ENCODE peak calls at places on chromosomes 13 and 19, in ten cellular contexts. F is stimulated activated CD4-positive, alpha-beta T cell treated with anti-CD3 and anti-CD28 coated beads, Interleukin-1b, Interleukin-23, amount 100 ng/mL, for 24 hours; I is EH; W is IMR-90; T is cardiac fibroblast; G is prostate gland; J is GM19239; L is foreskin fibroblast; H is activated T-helper 1 cell treated with anti-CD3 and anti-CD28 coated beads, Interleukin-12 subunit alpha, Interleukin-12 subunit beta, Interleukin-2, Interleukin-4 antibody, amounts not matched to agents 30 ng/mL and 10 ng/mL and 1 ng/mL, durations not matched to agents 14 hours and 24 hours and 36 hours; Y is activated naive CD8-positive, alpha-beta T cell treated with anti-CD3 and anti-CD28 coated beads, Interleukin-2, amount 50 U/mL, for 24 hours. Q is an unnamed sample.

GRCh38 chr19:40687525-40688016 is 2.9 kb downstream of the NUMBL start:
- DNase-seq in F (no peak), I (peak; percentile 85), W (peak; percentile 86), T (peak; percentile 83), G (no peak), J (no peak), L (peak; percentile 84), H (no peak), Y (peak; percentile 16), Q (peak; percentile 94)

GRCh38 chr19:53772943-53773342 is 51.2 kb downstream of the NLRP12 start:
- DNase-seq in F (peak; percentile 28), I (peak; percentile 56), W (peak; percentile 47), T (peak; percentile 78), G (peak; percentile 65), J (no peak), L (peak; percentile 35), H (peak; percentile 15), Y (peak; percentile 54), Q (peak; percentile 61)

GRCh38 chr19:5115771-5116202 is 146.9 kb downstream of the KDM4B start:
- DNase-seq in F (no peak), I (no peak), W (peak; percentile 17), T (peak; percentile 36), G (no peak), J (no peak), L (no peak), H (no peak), Y (no peak), Q (peak; percentile 76)

GRCh38 chr13:26015276-26015934 is 36.4 kb downstream of the SHISA2 start:
- DNase-seq in F (no peak), I (no peak), W (no peak), T (no peak), G (no peak), J (no peak), L (no peak), H (no peak), Y (no peak), Q (no peak)

GRCh38 chr13:73521970-73522549 is 463.3 kb downstream of the KLF5 start:
- DNase-seq in F (no peak), I (no peak), W (peak; percentile 1), T (peak; percentile 5), G (no peak), J (no peak), L (no peak), H (no peak), Y (no peak), Q (no peak)

GRCh38 chr13:110366733-110367132 is 59.6 kb downstream of the COL4A2 start:
- DNase-seq in F (no peak), I (no peak), W (no peak), T (no peak), G (no peak), J (no peak), L (no peak), H (no peak), Y (no peak), Q (no peak)

GRCh38 chr13:40060318-40061007 is 405.0 kb downstream of the COG6 start:
- DNase-seq in F (peak; percentile 29), I (peak; percentile 60), W (no peak), T (peak; percentile 97), G (peak; percentile 72), J (peak; percentile 17), L (peak; percentile 55), H (no peak), Y (peak; percentile 50), Q (peak; percentile 65)

GRCh38 chr13:77544365-77544764 is 8.9 kb downstream of the SCEL start:
- DNase-seq in F (no peak), I (peak; percentile 35), W (no peak), T (peak; percentile 20), G (peak; percentile 13), J (no peak), L (no peak), H (no peak), Y (no peak), Q (peak; percentile 14)

GRCh38 chr13:57409121-57409520 is 222.4 kb upstream of the PCDH17 start:
- DNase-seq in F (no peak), I (no peak), W (no peak), T (no peak), G (no peak), J (no peak), L (no peak), H (no peak), Y (no peak), Q (no peak)

GRCh38 chr19:35736913-35737886 is 5.1 kb downstream of the IGFLR1 start:
- DNase-seq in F (no peak), I (no peak), W (no peak), T (no peak), G (no peak), J (no peak), L (no peak), H (no peak), Y (peak; percentile 37), Q (no peak)

GRCh38 chr13:106567421-106568224 is at the start of gene ARGLU1:
- DNase-seq in F (peak; percentile 89), I (peak; percentile 89), W (peak; percentile 90), T (peak; percentile 94), G (peak; percentile 90), J (peak; percentile 71), L (peak; percentile 90), H (peak; percentile 94), Y (peak; percentile 95), Q (peak; percentile 97)

GRCh38 chr19:45079063-45079910 is at the start of gene GEMIN7:
- DNase-seq in F (peak; percentile 77), I (peak; percentile 68), W (peak; percentile 59), T (peak; percentile 70), G (peak; percentile 50), J (no peak), L (peak; percentile 75), H (peak; percentile 76), Y (peak; percentile 87), Q (peak; percentile 94)

GRCh38 chr13:75195479-75196111 is 286.4 kb downstream of the TBC1D4 start:
- DNase-seq in F (no peak), I (no peak), W (no peak), T (peak; percentile 64), G (no peak), J (no peak), L (no peak), H (no peak), Y (no peak), Q (no peak)

GRCh38 chr19:5086725-5087439 is 118.0 kb downstream of the KDM4B start:
- DNase-seq in F (no peak), I (no peak), W (no peak), T (no peak), G (no peak), J (no peak), L (no peak), H (no peak), Y (no peak), Q (no peak)

GRCh38 chr19:33407716-33408115 is 34.2 kb downstream of the CEBPG start:
- DNase-seq in F (no peak), I (no peak), W (no peak), T (no peak), G (no peak), J (no peak), L (no peak), H (no peak), Y (no peak), Q (no peak)

GRCh38 chr19:18520848-18521691 is 800 bp downstream of the ELL start:
- DNase-seq in F (no peak), I (peak; percentile 18), W (no peak), T (no peak), G (no peak), J (no peak), L (no peak), H (no peak), Y (peak; percentile 39), Q (no peak)

GRCh38 chr13:53254495-53254894 is 225.9 kb downstream of the OLFM4 start:
- DNase-seq in F (no peak), I (no peak), W (no peak), T (peak; percentile 0), G (peak; percentile 6), J (no peak), L (no peak), H (no peak), Y (no peak), Q (no peak)

GRCh38 chr19:32866564-32867265 is 2.9 kb downstream of the SLC7A9 start:
- DNase-seq in F (no peak), I (no peak), W (no peak), T (no peak), G (no peak), J (no peak), L (no peak), H (no peak), Y (no peak), Q (no peak)

GRCh38 chr19:38247734-38248268 is 8.4 kb downstream of the PPP1R14A start:
- DNase-seq in F (no peak), I (peak; percentile 44), W (no peak), T (peak; percentile 88), G (no peak), J (no peak), L (no peak), H (no peak), Y (no peak), Q (peak; percentile 41)

GRCh38 chr19:21498651-21499050 is 6.8 kb upstream of the ZNF429 start:
- DNase-seq in F (no peak), I (peak; percentile 2), W (no peak), T (no peak), G (no peak), J (no peak), L (no peak), H (no peak), Y (no peak), Q (no peak)

GRCh38 chr19:19034204-19034624 is 811 bp downstream of the ARMC6 start:
- DNase-seq in F (peak; percentile 70), I (peak; percentile 78), W (peak; percentile 44), T (peak; percentile 71), G (peak; percentile 20), J (peak; percentile 84), L (peak; percentile 67), H (peak; percentile 73), Y (peak; percentile 77), Q (peak; percentile 82)

GRCh38 chr19:5091576-5092215 is 122.8 kb downstream of the KDM4B start:
- DNase-seq in F (no peak), I (no peak), W (no peak), T (no peak), G (no peak), J (no peak), L (no peak), H (no peak), Y (no peak), Q (peak; percentile 30)

GRCh38 chr13:94550030-94550738 is 45.8 kb downstream of the TGDS start:
- DNase-seq in F (no peak), I (no peak), W (peak; percentile 52), T (peak; percentile 71), G (no peak), J (no peak), L (peak; percentile 47), H (no peak), Y (no peak), Q (no peak)

GRCh38 chr13:110308377-110309158 is 1.5 kb downstream of the COL4A2 start:
- DNase-seq in F (no peak), I (peak; percentile 78), W (no peak), T (peak; percentile 80), G (no peak), J (no peak), L (no peak), H (no peak), Y (no peak), Q (peak; percentile 51)

GRCh38 chr13:98557934-98558630 is 18.8 kb downstream of the STK24 start:
- DNase-seq in F (no peak), I (peak; percentile 78), W (peak; percentile 75), T (peak; percentile 53), G (no peak), J (no peak), L (no peak), H (no peak), Y (no peak), Q (no peak)

GRCh38 chr13:101570410-101570809 is 117.9 kb downstream of the ITGBL1 start:
- DNase-seq in F (no peak), I (no peak), W (peak; percentile 23), T (peak; percentile 33), G (no peak), J (no peak), L (no peak), H (no peak), Y (no peak), Q (no peak)

GRCh38 chr13:101308247-101309013 is 107.9 kb downstream of the NALCN start:
- DNase-seq in F (no peak), I (peak; percentile 17), W (no peak), T (peak; percentile 28), G (no peak), J (no peak), L (peak; percentile 23), H (no peak), Y (no peak), Q (no peak)

GRCh38 chr13:30810261-30810701 is 74.9 kb downstream of the ALOX5AP start:
- DNase-seq in F (no peak), I (no peak), W (no peak), T (no peak), G (peak; percentile 57), J (no peak), L (no peak), H (no peak), Y (no peak), Q (no peak)

Q was measured in AG20443.